ENCODE peak calls at places on chromosomes 7 and 10, in ten cellular contexts. J, H, K, W, I, G, R, Q, Z and B are unnamed samples.

GRCh38 chr10:89419548-89419947 is 5.2 kb downstream of the IFIT5 start:
- DNase-seq in J (peak; percentile 31), H (no peak), K (no peak), W (no peak), I (peak; percentile 52), G (no peak), R (no peak), Q (no peak), Z (no peak), B (peak; percentile 26)

GRCh38 chr10:104268691-104269645 is at the start of gene GSTO2:
- DNase-seq in J (peak; percentile 93), H (peak; percentile 100), K (peak; percentile 99), W (peak; percentile 99), I (peak; percentile 99), G (peak; percentile 100), R (peak; percentile 95), Q (peak; percentile 75), Z (peak; percentile 100), B (peak; percentile 99)

GRCh38 chr10:30803058-30803457 is 173.5 kb upstream of the LYZL2 start:
- DNase-seq in J (no peak), H (no peak), K (no peak), W (no peak), I (no peak), G (no peak), R (no peak), Q (no peak), Z (no peak), B (no peak)

GRCh38 chr10:122265896-122266295 is 5.2 kb upstream of the BTBD16 start:
- DNase-seq in J (no peak), H (no peak), K (no peak), W (no peak), I (no peak), G (no peak), R (no peak), Q (no peak), Z (no peak), B (no peak)

GRCh38 chr10:125605167-125605566 is 77.8 kb downstream of the TEX36 start:
- DNase-seq in J (peak; percentile 7), H (no peak), K (no peak), W (no peak), I (peak; percentile 18), G (no peak), R (no peak), Q (peak; percentile 79), Z (no peak), B (no peak)

GRCh38 chr10:113025487-113025886 is 75.4 kb downstream of the TCF7L2 start:
- DNase-seq in J (no peak), H (no peak), K (no peak), W (no peak), I (no peak), G (no peak), R (no peak), Q (no peak), Z (no peak), B (no peak)

GRCh38 chr7:34747842-34748241 is 89.8 kb downstream of the NPSR1 start:
- DNase-seq in J (no peak), H (no peak), K (no peak), W (no peak), I (no peak), G (no peak), R (no peak), Q (no peak), Z (no peak), B (no peak)

GRCh38 chr7:13291010-13291409 is 603.6 kb downstream of the ARL4A start:
- DNase-seq in J (no peak), H (no peak), K (no peak), W (no peak), I (no peak), G (no peak), R (no peak), Q (no peak), Z (no peak), B (no peak)

GRCh38 chr7:109873296-109873695 is 1217.6 kb upstream of the LRRN3 start:
- DNase-seq in J (no peak), H (peak; percentile 60), K (no peak), W (no peak), I (no peak), G (no peak), R (no peak), Q (no peak), Z (no peak), B (no peak)

GRCh38 chr7:157721468-157722136 is 384.8 kb downstream of the DNAJB6 start:
- DNase-seq in J (no peak), H (no peak), K (no peak), W (no peak), I (no peak), G (peak; percentile 49), R (no peak), Q (no peak), Z (no peak), B (no peak)

GRCh38 chr7:86645174-86645566 is 1.5 kb downstream of the GRM3 start:
- DNase-seq in J (no peak), H (no peak), K (no peak), W (no peak), I (no peak), G (no peak), R (no peak), Q (no peak), Z (no peak), B (no peak)

DNA sequence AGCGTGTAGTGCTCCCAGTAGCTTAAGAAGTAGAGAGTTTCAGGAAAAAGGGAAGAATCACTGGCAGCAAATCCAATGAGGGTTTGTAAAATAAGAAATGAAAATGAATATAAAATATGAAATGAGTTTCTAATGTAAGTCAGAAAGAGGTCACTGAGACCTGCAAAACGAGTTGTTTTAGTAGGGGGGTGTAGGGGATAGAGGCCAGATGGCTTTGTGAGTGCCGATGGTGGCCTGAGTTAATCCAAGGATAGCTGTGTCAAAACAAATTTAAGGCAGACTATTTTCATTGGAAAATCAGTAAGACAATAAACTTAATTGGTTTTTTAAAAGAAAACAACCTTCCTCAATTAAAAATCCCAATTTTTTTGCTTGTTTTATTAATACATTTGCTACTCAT is 745 bp upstream of the ASB15 start:
- DNase-seq in J (no peak), H (no peak), K (no peak), W (no peak), I (no peak), G (no peak), R (no peak), Q (no peak), Z (no peak), B (no peak)
- TF ChIP-seq CTCF in J (no peak), H (no peak), K (no peak), W (no peak), I (no peak), G (no peak), R (no peak), Q (no peak), Z (no peak), B (no peak)

DNA sequence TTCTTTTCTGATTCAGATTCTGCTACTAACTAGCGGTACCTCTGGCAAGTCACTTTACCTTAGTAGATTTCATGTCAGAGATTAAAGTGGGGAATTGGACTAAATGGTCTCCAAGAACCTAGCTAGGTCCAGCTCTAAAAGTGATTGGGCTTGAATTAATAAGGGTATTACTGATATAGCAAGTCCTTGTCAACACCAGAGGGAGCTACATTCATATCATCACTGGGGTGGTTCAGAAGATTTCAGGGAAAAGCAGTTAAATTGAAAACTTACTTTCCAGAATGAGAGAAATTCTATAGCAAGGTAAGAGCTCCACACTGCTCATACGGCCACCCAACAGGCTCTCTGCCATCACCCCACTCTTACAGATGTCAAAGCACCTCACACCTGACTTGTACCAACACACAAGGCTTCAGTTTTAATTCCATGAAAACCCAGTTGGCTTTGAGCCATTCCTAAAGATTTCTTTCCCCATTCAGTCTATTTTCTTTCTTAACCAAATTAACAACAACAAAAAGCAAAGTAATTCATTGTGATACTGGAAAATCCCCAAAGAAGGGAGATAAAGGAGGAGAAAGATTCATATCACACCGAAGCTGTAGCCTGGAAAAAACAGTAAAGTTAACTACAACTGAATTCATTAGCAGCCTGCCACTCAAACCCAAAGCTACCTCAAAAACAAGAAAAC is 38.0 kb upstream of the SPOCK2 start:
- DNase-seq in J (peak; percentile 75), H (no peak), K (no peak), W (no peak), I (peak; percentile 78), G (no peak), R (peak; percentile 10), Q (no peak), Z (peak; percentile 36), B (no peak)
- TF ChIP-seq CTCF in J (peak; percentile 67), H (peak; percentile 50), K (peak; percentile 45), W (peak; percentile 41), I (peak; percentile 55), G (peak; percentile 23), R (peak; percentile 59), Q (peak; percentile 55), Z (peak; percentile 37), B (no peak)

GRCh38 chr10:25425776-25426175 is 251.0 kb downstream of the GPR158 start:
- DNase-seq in J (no peak), H (no peak), K (no peak), W (no peak), I (peak; percentile 78), G (no peak), R (no peak), Q (no peak), Z (no peak), B (no peak)
- TF ChIP-seq CTCF in J (no peak), H (no peak), K (no peak), W (no peak), I (no peak), G (no peak), R (no peak), Q (no peak), Z (no peak), B (no peak)

GRCh38 chr7:142158741-142159496 is 47.4 kb downstream of the MGAM2 start:
- DNase-seq in J (no peak), H (no peak), K (no peak), W (no peak), I (no peak), G (no peak), R (no peak), Q (no peak), Z (no peak), B (no peak)

GRCh38 chr7:142150869-142151268 is 39.4 kb downstream of the MGAM2 start:
- DNase-seq in J (no peak), H (no peak), K (no peak), W (no peak), I (no peak), G (no peak), R (no peak), Q (no peak), Z (no peak), B (no peak)

GRCh38 chr7:142152076-142152475 is 40.6 kb downstream of the MGAM2 start:
- DNase-seq in J (no peak), H (no peak), K (no peak), W (no peak), I (no peak), G (no peak), R (no peak), Q (no peak), Z (no peak), B (no peak)

DNA sequence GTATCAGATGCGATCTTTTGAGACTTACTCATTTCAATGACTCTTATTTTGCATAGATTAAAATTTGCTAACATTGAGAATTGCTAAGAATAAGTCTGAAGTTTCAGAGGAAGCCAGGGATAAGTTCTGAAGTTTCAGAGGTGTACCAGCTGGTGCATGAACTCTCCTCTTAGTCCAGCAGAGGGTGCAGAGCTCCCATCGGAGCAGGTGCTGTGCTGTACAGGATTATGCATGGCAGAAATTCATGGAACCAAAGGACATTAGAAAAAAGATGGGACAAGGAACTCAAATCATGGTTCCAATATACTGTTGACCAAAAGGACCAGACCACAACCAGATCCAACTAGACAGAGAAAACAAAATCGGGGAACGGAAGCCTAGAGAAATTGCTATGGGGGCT is 41.9 kb downstream of the MGAM2 start:
- DNase-seq in J (no peak), H (no peak), K (no peak), W (no peak), I (no peak), G (no peak), R (no peak), Q (no peak), Z (peak; percentile 12), B (no peak)
- TF ChIP-seq CTCF in J (no peak), H (no peak), K (no peak), W (no peak), I (no peak), G (peak; percentile 15), R (no peak), Q (no peak), Z (no peak), B (no peak)